ENCODE peak calls at places on chromosomes 16 and 17, in nine cellular contexts. One of them, this sample, is unnamed.

GRCh38 chr16:59510008-59510424 is 775.9 kb upstream of the GOT2 start:
- DNase-seq in brain microvascular endothelial cell: no peak
- DNase-seq in AG09309: no peak
- DNase-seq in SK-N-SH: no peak
- DNase-seq in IMR-90: no peak
- DNase-seq in left ventricle myocardium inferior: no peak
- DNase-seq in adrenal gland: no peak
- DNase-seq in transverse colon: no peak
- DNase-seq in cardiac fibroblast: no peak
- DNase-seq in this sample: no peak

GRCh38 chr17:28684963-28685362 is 23.0 kb downstream of the SUPT6H start:
- DNase-seq in brain microvascular endothelial cell: peak
- DNase-seq in AG09309: no peak
- DNase-seq in SK-N-SH: peak
- DNase-seq in IMR-90: peak
- DNase-seq in left ventricle myocardium inferior: no peak
- DNase-seq in adrenal gland: peak
- DNase-seq in transverse colon: peak
- DNase-seq in cardiac fibroblast: peak
- DNase-seq in this sample: no peak

GRCh38 chr16:87053016-87053982 is 263.9 kb downstream of the C16orf95 start:
- DNase-seq in brain microvascular endothelial cell: no peak
- DNase-seq in AG09309: no peak
- DNase-seq in SK-N-SH: no peak
- DNase-seq in IMR-90: no peak
- DNase-seq in left ventricle myocardium inferior: no peak
- DNase-seq in adrenal gland: no peak
- DNase-seq in transverse colon: no peak
- DNase-seq in cardiac fibroblast: no peak
- DNase-seq in this sample: no peak

GRCh38 chr16:35142809-35143192 is 1683.4 kb downstream of the TP53TG3F start:
- DNase-seq in brain microvascular endothelial cell: no peak
- DNase-seq in AG09309: no peak
- DNase-seq in SK-N-SH: no peak
- DNase-seq in IMR-90: no peak
- DNase-seq in left ventricle myocardium inferior: no peak
- DNase-seq in adrenal gland: no peak
- DNase-seq in transverse colon: no peak
- DNase-seq in cardiac fibroblast: no peak
- DNase-seq in this sample: no peak

GRCh38 chr16:50861926-50862325 is 120.0 kb downstream of the CYLD start:
- DNase-seq in brain microvascular endothelial cell: peak
- DNase-seq in AG09309: no peak
- DNase-seq in SK-N-SH: no peak
- DNase-seq in IMR-90: peak
- DNase-seq in left ventricle myocardium inferior: no peak
- DNase-seq in adrenal gland: no peak
- DNase-seq in transverse colon: no peak
- DNase-seq in cardiac fibroblast: peak
- DNase-seq in this sample: no peak

GRCh38 chr16:79475841-79476240 is 124.7 kb downstream of the MAF start:
- DNase-seq in brain microvascular endothelial cell: no peak
- DNase-seq in AG09309: no peak
- DNase-seq in SK-N-SH: no peak
- DNase-seq in IMR-90: no peak
- DNase-seq in left ventricle myocardium inferior: no peak
- DNase-seq in adrenal gland: no peak
- DNase-seq in transverse colon: no peak
- DNase-seq in cardiac fibroblast: no peak
- DNase-seq in this sample: no peak

GRCh38 chr17:1241904-1242303 is 28.3 kb upstream of the BHLHA9 start:
- DNase-seq in brain microvascular endothelial cell: peak
- DNase-seq in AG09309: peak
- DNase-seq in SK-N-SH: peak
- DNase-seq in IMR-90: peak
- DNase-seq in left ventricle myocardium inferior: no peak
- DNase-seq in adrenal gland: no peak
- DNase-seq in transverse colon: no peak
- DNase-seq in cardiac fibroblast: peak
- DNase-seq in this sample: no peak

GRCh38 chr16:17313085-17313611 is 157.6 kb downstream of the XYLT1 start:
- DNase-seq in brain microvascular endothelial cell: no peak
- DNase-seq in AG09309: no peak
- DNase-seq in SK-N-SH: peak
- DNase-seq in IMR-90: peak
- DNase-seq in left ventricle myocardium inferior: no peak
- DNase-seq in adrenal gland: peak
- DNase-seq in transverse colon: peak
- DNase-seq in cardiac fibroblast: peak
- DNase-seq in this sample: no peak

GRCh38 chr17:303161-303560 is 49.4 kb downstream of the RPH3AL start:
- DNase-seq in brain microvascular endothelial cell: no peak
- DNase-seq in AG09309: no peak
- DNase-seq in SK-N-SH: no peak
- DNase-seq in IMR-90: no peak
- DNase-seq in left ventricle myocardium inferior: no peak
- DNase-seq in adrenal gland: no peak
- DNase-seq in transverse colon: no peak
- DNase-seq in cardiac fibroblast: no peak
- DNase-seq in this sample: no peak

GRCh38 chr16:81732699-81733098 is 46.4 kb upstream of the PLCG2 start:
- DNase-seq in brain microvascular endothelial cell: no peak
- DNase-seq in AG09309: no peak
- DNase-seq in SK-N-SH: no peak
- DNase-seq in IMR-90: no peak
- DNase-seq in left ventricle myocardium inferior: no peak
- DNase-seq in adrenal gland: no peak
- DNase-seq in transverse colon: no peak
- DNase-seq in cardiac fibroblast: no peak
- DNase-seq in this sample: no peak

GRCh38 chr17:31598388-31598760 is 206.9 kb downstream of the RAB11FIP4 start:
- DNase-seq in brain microvascular endothelial cell: no peak
- DNase-seq in AG09309: no peak
- DNase-seq in SK-N-SH: no peak
- DNase-seq in IMR-90: no peak
- DNase-seq in left ventricle myocardium inferior: no peak
- DNase-seq in adrenal gland: no peak
- DNase-seq in transverse colon: no peak
- DNase-seq in cardiac fibroblast: no peak
- DNase-seq in this sample: no peak

GRCh38 chr17:33284022-33284421 is 9.1 kb downstream of the ASIC2 start:
- DNase-seq in brain microvascular endothelial cell: peak
- DNase-seq in AG09309: no peak
- DNase-seq in SK-N-SH: no peak
- DNase-seq in IMR-90: peak
- DNase-seq in left ventricle myocardium inferior: no peak
- DNase-seq in adrenal gland: peak
- DNase-seq in transverse colon: peak
- DNase-seq in cardiac fibroblast: peak
- DNase-seq in this sample: no peak

GRCh38 chr17:4436846-4437245 is 3.1 kb downstream of the SPNS3 start:
- DNase-seq in brain microvascular endothelial cell: no peak
- DNase-seq in AG09309: no peak
- DNase-seq in SK-N-SH: no peak
- DNase-seq in IMR-90: no peak
- DNase-seq in left ventricle myocardium inferior: no peak
- DNase-seq in adrenal gland: no peak
- DNase-seq in transverse colon: no peak
- DNase-seq in cardiac fibroblast: no peak
- DNase-seq in this sample: no peak

GRCh38 chr17:41976142-41976768 is 9.7 kb downstream of the CNP start:
- DNase-seq in brain microvascular endothelial cell: no peak
- DNase-seq in AG09309: no peak
- DNase-seq in SK-N-SH: no peak
- DNase-seq in IMR-90: no peak
- DNase-seq in left ventricle myocardium inferior: no peak
- DNase-seq in adrenal gland: peak
- DNase-seq in transverse colon: no peak
- DNase-seq in cardiac fibroblast: no peak
- DNase-seq in this sample: no peak

DNA sequence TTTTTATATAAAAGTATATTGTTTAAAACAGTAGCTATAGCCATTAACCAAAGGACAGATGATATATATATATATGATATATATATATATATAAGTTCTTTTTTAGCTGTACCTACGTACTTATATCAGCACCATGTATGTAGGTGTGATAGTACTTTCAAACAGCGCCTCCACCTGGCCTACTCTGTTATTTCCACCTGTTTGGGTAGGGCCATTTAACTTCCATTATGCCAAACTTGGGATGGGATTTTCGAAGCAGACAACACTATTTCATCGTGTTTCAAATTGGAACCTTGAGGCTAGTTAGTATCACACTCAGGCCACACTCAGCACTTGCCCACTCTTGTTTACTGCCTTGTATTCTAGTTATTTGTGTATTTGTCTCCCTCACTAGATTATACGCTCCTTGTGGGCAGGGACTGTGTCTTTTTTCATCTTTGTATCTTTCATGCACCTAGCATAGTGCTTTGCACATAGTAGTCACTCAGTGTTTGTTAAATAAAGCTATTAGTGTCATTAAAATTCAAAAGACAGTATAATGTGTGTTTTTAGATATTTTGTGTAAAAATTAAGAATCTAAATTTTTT is 11.8 kb upstream of the CLTC start:
- DNase-seq in brain microvascular endothelial cell: no peak
- DNase-seq in AG09309: no peak
- DNase-seq in SK-N-SH: peak
- DNase-seq in IMR-90: no peak
- DNase-seq in left ventricle myocardium inferior: no peak
- DNase-seq in adrenal gland: no peak
- DNase-seq in transverse colon: no peak
- DNase-seq in cardiac fibroblast: no peak
- DNase-seq in this sample: no peak
- TF ChIP-seq CTCF in brain microvascular endothelial cell: peak
- TF ChIP-seq CTCF in AG09309: no peak
- TF ChIP-seq CTCF in SK-N-SH: peak
- TF ChIP-seq CTCF in IMR-90: peak
- TF ChIP-seq CTCF in left ventricle myocardium inferior: no peak
- TF ChIP-seq CTCF in adrenal gland: no peak
- TF ChIP-seq CTCF in transverse colon: no peak
- TF ChIP-seq CTCF in cardiac fibroblast: peak
- TF ChIP-seq CTCF in this sample: peak

GRCh38 chr17:73481672-73482071 is 162.6 kb downstream of the SDK2 start:
- DNase-seq in brain microvascular endothelial cell: no peak
- DNase-seq in AG09309: no peak
- DNase-seq in SK-N-SH: no peak
- DNase-seq in IMR-90: no peak
- DNase-seq in left ventricle myocardium inferior: no peak
- DNase-seq in adrenal gland: no peak
- DNase-seq in transverse colon: no peak
- DNase-seq in cardiac fibroblast: no peak
- DNase-seq in this sample: no peak

GRCh38 chr17:73480740-73481139 is 163.5 kb downstream of the SDK2 start:
- DNase-seq in brain microvascular endothelial cell: peak
- DNase-seq in AG09309: no peak
- DNase-seq in SK-N-SH: no peak
- DNase-seq in IMR-90: no peak
- DNase-seq in left ventricle myocardium inferior: peak
- DNase-seq in adrenal gland: no peak
- DNase-seq in transverse colon: no peak
- DNase-seq in cardiac fibroblast: no peak
- DNase-seq in this sample: no peak

GRCh38 chr17:73476890-73477350 is 165.1 kb upstream of the CDC42EP4 start:
- DNase-seq in brain microvascular endothelial cell: no peak
- DNase-seq in AG09309: no peak
- DNase-seq in SK-N-SH: no peak
- DNase-seq in IMR-90: no peak
- DNase-seq in left ventricle myocardium inferior: peak
- DNase-seq in adrenal gland: no peak
- DNase-seq in transverse colon: no peak
- DNase-seq in cardiac fibroblast: no peak
- DNase-seq in this sample: no peak

GRCh38 chr17:73482251-73482661 is 162.0 kb downstream of the SDK2 start:
- DNase-seq in brain microvascular endothelial cell: no peak
- DNase-seq in AG09309: no peak
- DNase-seq in SK-N-SH: no peak
- DNase-seq in IMR-90: no peak
- DNase-seq in left ventricle myocardium inferior: no peak
- DNase-seq in adrenal gland: no peak
- DNase-seq in transverse colon: no peak
- DNase-seq in cardiac fibroblast: no peak
- DNase-seq in this sample: no peak

GRCh38 chr17:73478768-73479424 is 165.3 kb downstream of the SDK2 start:
- DNase-seq in brain microvascular endothelial cell: no peak
- DNase-seq in AG09309: no peak
- DNase-seq in SK-N-SH: no peak
- DNase-seq in IMR-90: no peak
- DNase-seq in left ventricle myocardium inferior: no peak
- DNase-seq in adrenal gland: no peak
- DNase-seq in transverse colon: no peak
- DNase-seq in cardiac fibroblast: no peak
- DNase-seq in this sample: no peak
- TF ChIP-seq CTCF in brain microvascular endothelial cell: no peak
- TF ChIP-seq CTCF in AG09309: no peak
- TF ChIP-seq CTCF in SK-N-SH: no peak
- TF ChIP-seq CTCF in IMR-90: no peak
- TF ChIP-seq CTCF in left ventricle myocardium inferior: no peak
- TF ChIP-seq CTCF in adrenal gland: no peak
- TF ChIP-seq CTCF in transverse colon: no peak
- TF ChIP-seq CTCF in cardiac fibroblast: no peak
- TF ChIP-seq CTCF in this sample: no peak

DNA sequence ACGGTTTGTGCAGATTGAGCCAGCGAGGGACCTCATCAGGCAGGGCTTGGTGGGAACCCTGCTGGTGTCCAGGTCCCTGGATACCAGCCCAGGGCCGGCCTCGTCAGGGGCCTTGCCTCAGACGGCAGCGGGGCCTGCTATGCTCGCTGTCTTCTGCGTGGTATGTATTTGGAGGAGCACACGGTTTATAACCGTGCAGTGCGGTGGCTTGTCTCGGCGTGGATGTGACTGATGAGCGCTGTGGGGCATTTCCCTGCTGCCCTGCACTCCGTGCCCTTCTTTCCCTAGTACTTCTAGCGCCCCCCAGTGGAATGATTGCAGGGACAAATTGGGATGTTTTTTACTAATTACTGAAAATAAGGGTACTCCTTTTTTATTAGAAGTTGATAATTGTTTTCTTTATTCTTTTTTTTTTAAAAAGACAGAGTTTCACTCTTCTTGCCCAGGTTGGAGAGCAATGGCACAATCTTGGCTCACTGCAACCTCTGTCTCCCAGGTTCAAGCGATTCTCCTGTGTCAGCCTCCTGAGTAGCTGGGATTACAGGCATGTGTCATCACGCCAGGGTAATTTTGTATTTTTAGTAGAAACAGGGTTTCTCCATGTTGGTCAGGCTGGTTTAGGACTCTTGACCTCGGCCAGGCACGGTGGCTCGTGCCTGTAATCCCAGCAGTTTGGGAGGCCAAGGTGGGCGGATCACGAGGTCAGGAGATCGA is 15.3 kb downstream of the TBCD start:
- DNase-seq in brain microvascular endothelial cell: peak
- DNase-seq in AG09309: no peak
- DNase-seq in SK-N-SH: peak
- DNase-seq in IMR-90: peak
- DNase-seq in left ventricle myocardium inferior: no peak
- DNase-seq in adrenal gland: peak
- DNase-seq in transverse colon: peak
- DNase-seq in cardiac fibroblast: peak
- DNase-seq in this sample: no peak
- TF ChIP-seq CTCF in brain microvascular endothelial cell: peak
- TF ChIP-seq CTCF in AG09309: peak
- TF ChIP-seq CTCF in SK-N-SH: peak
- TF ChIP-seq CTCF in IMR-90: peak
- TF ChIP-seq CTCF in left ventricle myocardium inferior: peak
- TF ChIP-seq CTCF in adrenal gland: peak
- TF ChIP-seq CTCF in transverse colon: peak
- TF ChIP-seq CTCF in cardiac fibroblast: peak
- TF ChIP-seq CTCF in this sample: no peak

GRCh38 chr16:901149-901548 is 69.6 kb downstream of the LMF1 start:
- DNase-seq in brain microvascular endothelial cell: no peak
- DNase-seq in AG09309: no peak
- DNase-seq in SK-N-SH: no peak
- DNase-seq in IMR-90: no peak
- DNase-seq in left ventricle myocardium inferior: no peak
- DNase-seq in adrenal gland: no peak
- DNase-seq in transverse colon: no peak
- DNase-seq in cardiac fibroblast: no peak
- DNase-seq in this sample: no peak
- TF ChIP-seq CTCF in brain microvascular endothelial cell: no peak
- TF ChIP-seq CTCF in AG09309: no peak
- TF ChIP-seq CTCF in SK-N-SH: no peak
- TF ChIP-seq CTCF in IMR-90: no peak
- TF ChIP-seq CTCF in left ventricle myocardium inferior: no peak
- TF ChIP-seq CTCF in adrenal gland: no peak
- TF ChIP-seq CTCF in transverse colon: no peak
- TF ChIP-seq CTCF in cardiac fibroblast: no peak
- TF ChIP-seq CTCF in this sample: no peak

This sample was measured in natural killer cell.